ENCODE peak calls at places on chromosomes 3 and 15, in seven cellular contexts. Q is astrocyte of the spinal cord, P is dorsolateral prefrontal cortex, I is AG04450, K is GM20000, Y is GM12865, R is mammary epithelial cell. H is an unnamed sample.

GRCh38 chr15:48710952-48711495 is 65.5 kb upstream of the FBN1 start:
- DNase-seq in Q (no peak), P (no peak), I (no peak), K (no peak), Y (no peak), R (peak), H (no peak)

GRCh38 chr3:140500473-140500872 is 177.4 kb upstream of the TRIM42 start:
- DNase-seq in Q (no peak), P (no peak), I (no peak), K (no peak), Y (no peak), R (no peak), H (no peak)

GRCh38 chr3:167718582-167718981 is 16.1 kb downstream of the PDCD10 start:
- DNase-seq in Q (no peak), P (no peak), I (no peak), K (no peak), Y (no peak), R (no peak), H (no peak)

GRCh38 chr15:84817461-84818081 is 415 bp downstream of the ALPK3 start:
- DNase-seq in Q (no peak), P (no peak), I (no peak), K (no peak), Y (no peak), R (no peak), H (no peak)

GRCh38 chr3:185788292-185788691 is 36.5 kb downstream of the IGF2BP2 start:
- DNase-seq in Q (no peak), P (no peak), I (no peak), K (no peak), Y (no peak), R (no peak), H (no peak)

GRCh38 chr15:62403164-62403809 is 238.2 kb upstream of the C2CD4B start:
- DNase-seq in Q (peak), P (no peak), I (no peak), K (no peak), Y (no peak), R (peak), H (no peak)

GRCh38 chr3:134535186-134535974 is 49.5 kb downstream of the CEP63 start:
- DNase-seq in Q (no peak), P (no peak), I (no peak), K (no peak), Y (no peak), R (no peak), H (no peak)

GRCh38 chr3:147574622-147575021 is 165.5 kb downstream of the ZIC1 start:
- DNase-seq in Q (no peak), P (no peak), I (no peak), K (no peak), Y (no peak), R (no peak), H (no peak)

GRCh38 chr3:80017369-80017768 is 249.6 kb upstream of the ROBO1 start:
- DNase-seq in Q (peak), P (no peak), I (no peak), K (no peak), Y (no peak), R (no peak), H (no peak)

GRCh38 chr15:27843146-27843545 is 256.0 kb downstream of the OCA2 start:
- DNase-seq in Q (no peak), P (no peak), I (no peak), K (no peak), Y (no peak), R (no peak), H (no peak)

GRCh38 chr15:56460947-56461346 is 4.0 kb downstream of the MNS1 start:
- DNase-seq in Q (no peak), P (no peak), I (no peak), K (no peak), Y (no peak), R (no peak), H (no peak)

GRCh38 chr3:94258851-94259250 is 196.0 kb downstream of the NSUN3 start:
- DNase-seq in Q (no peak), P (no peak), I (no peak), K (no peak), Y (no peak), R (peak), H (no peak)

GRCh38 chr15:31325432-31325975 is 1.1 kb upstream of the KLF13 start:
- DNase-seq in Q (no peak), P (peak), I (no peak), K (peak), Y (peak), R (no peak), H (peak)

GRCh38 chr3:82568776-82569338 is 807.4 kb upstream of the GBE1 start:
- DNase-seq in Q (no peak), P (no peak), I (no peak), K (no peak), Y (no peak), R (no peak), H (no peak)

GRCh38 chr3:133983576-133984560 is 45.9 kb downstream of the SLCO2A1 start:
- DNase-seq in Q (no peak), P (no peak), I (no peak), K (no peak), Y (no peak), R (no peak), H (no peak)

GRCh38 chr15:66951976-66952375 is 113.4 kb upstream of the SMAD3 start:
- DNase-seq in Q (peak), P (no peak), I (no peak), K (no peak), Y (no peak), R (no peak), H (no peak)

GRCh38 chr3:50509715-50510114 is 6.3 kb upstream of the CACNA2D2 start:
- DNase-seq in Q (no peak), P (no peak), I (no peak), K (no peak), Y (no peak), R (no peak), H (no peak)

GRCh38 chr15:101613130-101614000 is 38.8 kb downstream of the TM2D3 start:
- DNase-seq in Q (peak), P (peak), I (no peak), K (no peak), Y (no peak), R (peak), H (no peak)

GRCh38 chr3:127655641-127656040 is 17.1 kb upstream of the ABTB1 start:
- DNase-seq in Q (peak), P (no peak), I (no peak), K (no peak), Y (no peak), R (no peak), H (no peak)

DNA sequence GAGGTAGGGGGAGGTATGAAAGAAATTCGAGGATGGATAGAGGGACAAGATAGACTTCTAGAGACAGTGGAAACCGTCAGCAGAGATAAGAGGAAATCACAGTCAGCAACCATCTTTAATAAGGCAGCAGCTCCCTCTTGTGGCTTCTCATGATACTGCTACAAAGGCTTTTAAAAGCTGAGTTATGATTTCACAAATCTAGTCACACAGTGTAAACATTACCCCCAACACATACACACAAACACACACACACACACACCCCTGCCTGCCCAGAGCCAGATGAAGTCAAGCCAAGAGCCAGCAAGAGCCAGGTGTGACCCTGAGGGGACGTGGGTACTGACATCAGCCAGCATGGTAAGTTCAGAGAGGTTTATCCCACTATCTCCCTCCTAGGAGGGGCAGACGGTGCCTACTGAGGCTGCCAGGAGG is 18.9 kb upstream of the TGM5 start:
- DNase-seq in Q (peak), P (peak), I (peak), K (peak), Y (peak), R (peak), H (no peak)
- TF ChIP-seq CTCF in Q (peak), P (peak), I (peak), K (peak), Y (peak), R (peak), H (peak)

GRCh38 chr3:58564054-58564453 is 13.1 kb downstream of the FAM107A start:
- DNase-seq in Q (no peak), P (no peak), I (no peak), K (no peak), Y (no peak), R (no peak), H (no peak)

GRCh38 chr3:58563386-58564035 is 13.7 kb downstream of the FAM107A start:
- DNase-seq in Q (no peak), P (no peak), I (no peak), K (no peak), Y (no peak), R (peak), H (no peak)

GRCh38 chr3:58562498-58562897 is 14.7 kb downstream of the FAM107A start:
- DNase-seq in Q (no peak), P (no peak), I (no peak), K (no peak), Y (no peak), R (no peak), H (no peak)

GRCh38 chr3:58559586-58559985 is 17.6 kb downstream of the FAM107A start:
- DNase-seq in Q (no peak), P (no peak), I (no peak), K (no peak), Y (no peak), R (no peak), H (no peak)

DNA sequence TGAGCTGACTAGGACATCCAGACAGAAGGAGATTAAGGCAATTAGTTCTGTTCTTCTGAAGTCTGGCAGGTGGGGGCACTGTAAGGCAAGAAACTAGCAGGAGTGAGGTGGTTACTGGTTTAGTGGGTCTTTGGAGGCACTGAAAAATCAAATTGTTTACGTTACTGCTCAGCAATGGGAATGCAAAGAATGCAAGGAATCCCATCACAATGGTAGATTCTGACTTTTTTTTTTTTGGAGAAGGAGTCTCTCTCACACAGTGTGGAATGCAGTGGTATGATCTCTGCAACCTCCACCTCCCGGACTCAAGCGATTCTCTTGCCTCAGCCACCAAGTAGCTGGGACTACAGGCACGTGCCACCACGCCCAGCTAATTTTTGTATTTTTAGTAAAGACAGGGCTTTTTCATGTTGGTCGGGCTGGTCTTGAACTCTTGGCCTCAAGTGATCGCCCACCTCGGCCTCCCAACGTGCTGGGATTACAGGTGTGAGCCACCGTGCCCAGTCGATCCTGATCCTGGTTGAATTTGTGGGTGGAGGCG is 16.4 kb downstream of the FAM107A start:
- DNase-seq in Q (peak), P (no peak), I (peak), K (no peak), Y (no peak), R (peak), H (no peak)
- TF ChIP-seq CTCF in Q (peak), P (no peak), I (peak), K (no peak), Y (no peak), R (peak), H (no peak)

GRCh38 chr15:60611592-60612346 is 132.8 kb upstream of the ICE2 start:
- DNase-seq in Q (no peak), P (no peak), I (no peak), K (no peak), Y (no peak), R (no peak), H (no peak)

GRCh38 chr15:60614028-60614427 is 135.1 kb upstream of the ICE2 start:
- DNase-seq in Q (no peak), P (no peak), I (no peak), K (no peak), Y (no peak), R (no peak), H (no peak)

GRCh38 chr15:60614862-60615771 is 136.2 kb upstream of the ICE2 start:
- DNase-seq in Q (no peak), P (no peak), I (no peak), K (no peak), Y (no peak), R (no peak), H (no peak)

GRCh38 chr15:60616147-60616546 is 137.2 kb upstream of the ICE2 start:
- DNase-seq in Q (no peak), P (no peak), I (no peak), K (no peak), Y (no peak), R (no peak), H (no peak)

DNA sequence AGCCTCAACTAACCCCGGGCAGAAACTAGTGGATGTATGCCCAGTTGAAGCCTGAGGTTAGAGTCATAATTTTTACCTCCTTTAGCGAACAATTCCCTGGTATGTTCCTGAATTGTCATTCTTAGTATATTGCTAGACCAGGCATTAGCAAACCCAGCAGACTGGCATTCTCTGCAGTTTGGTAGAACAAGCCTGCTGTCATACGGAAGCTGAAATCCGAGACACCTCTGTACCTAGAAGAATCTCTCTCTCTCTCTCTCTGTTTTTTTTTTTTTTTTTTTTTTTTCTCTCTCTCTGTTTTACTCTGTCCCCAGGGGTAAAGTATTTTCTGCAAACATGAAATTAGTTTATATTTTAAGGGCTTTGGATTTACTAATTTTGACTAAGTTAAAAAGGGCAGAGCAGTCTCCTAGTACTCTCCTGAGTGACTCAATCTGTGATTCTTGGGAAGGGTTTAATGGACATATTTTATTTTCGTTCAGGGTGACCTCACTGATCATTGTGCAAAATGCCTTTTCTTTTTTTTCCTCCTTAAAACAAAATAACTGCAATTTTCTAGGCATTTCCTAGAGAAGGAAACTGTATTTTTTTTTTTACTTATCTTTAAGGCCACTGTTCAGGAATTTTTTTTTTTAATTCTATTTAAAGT is 133.6 kb upstream of the ICE2 start:
- DNase-seq in Q (no peak), P (no peak), I (no peak), K (no peak), Y (no peak), R (peak), H (no peak)
- TF ChIP-seq CTCF in Q (no peak), P (no peak), I (no peak), K (no peak), Y (no peak), R (no peak), H (no peak)

DNA sequence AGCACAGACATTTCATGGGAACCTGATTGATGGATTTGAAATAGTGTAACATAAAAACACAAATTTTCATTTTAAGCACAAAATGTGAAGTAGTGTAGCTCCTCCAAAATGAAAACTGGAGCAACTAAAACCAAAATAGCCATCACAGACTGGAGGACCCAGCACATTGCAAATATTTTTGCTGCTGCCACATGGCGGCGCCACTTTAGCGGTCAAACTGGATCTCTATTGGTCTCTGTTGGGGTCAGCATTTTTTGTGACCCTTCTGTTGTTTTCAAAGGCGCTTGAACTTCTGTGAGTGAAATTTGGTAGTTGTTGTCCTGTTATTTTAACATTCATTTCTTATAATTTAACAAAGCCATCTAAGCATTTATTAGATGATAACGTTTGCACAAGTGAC is 259.9 kb downstream of the IL20RB start:
- DNase-seq in Q (no peak), P (no peak), I (no peak), K (no peak), Y (peak), R (no peak), H (no peak)
- TF ChIP-seq CTCF in Q (peak), P (peak), I (peak), K (peak), Y (peak), R (peak), H (no peak)

GRCh38 chr15:54273928-54274327 is 295.7 kb downstream of the UNC13C start:
- DNase-seq in Q (no peak), P (no peak), I (no peak), K (no peak), Y (no peak), R (no peak), H (no peak)
- TF ChIP-seq CTCF in Q (no peak), P (no peak), I (peak), K (no peak), Y (no peak), R (no peak), H (no peak)

GRCh38 chr3:9862391-9863235 is 17.4 kb downstream of the CIDEC start:
- DNase-seq in Q (peak), P (no peak), I (no peak), K (peak), Y (no peak), R (no peak), H (peak)
- TF ChIP-seq CTCF in Q (peak), P (no peak), I (peak), K (no peak), Y (no peak), R (no peak), H (peak)

GRCh38 chr15:38562278-38562677 is 2.3 kb downstream of the RASGRP1 start:
- DNase-seq in Q (no peak), P (no peak), I (no peak), K (no peak), Y (peak), R (no peak), H (no peak)

GRCh38 chr15:38563723-38564519 is 693 bp downstream of the RASGRP1 start:
- DNase-seq in Q (peak), P (peak), I (no peak), K (peak), Y (peak), R (peak), H (peak)

GRCh38 chr15:38560456-38560926 is 4.1 kb downstream of the RASGRP1 start:
- DNase-seq in Q (no peak), P (no peak), I (no peak), K (peak), Y (peak), R (no peak), H (no peak)

GRCh38 chr15:38565287-38565670 is 665 bp upstream of the RASGRP1 start:
- DNase-seq in Q (no peak), P (no peak), I (no peak), K (no peak), Y (no peak), R (no peak), H (no peak)

GRCh38 chr15:38564557-38565286 is at the start of gene RASGRP1:
- DNase-seq in Q (peak), P (peak), I (no peak), K (peak), Y (peak), R (peak), H (peak)
- TF ChIP-seq CTCF in Q (peak), P (no peak), I (peak), K (peak), Y (peak), R (no peak), H (peak)

GRCh38 chr15:68730491-68731317 is 90.0 kb downstream of the ANP32A start:
- DNase-seq in Q (peak), P (peak), I (no peak), K (no peak), Y (peak), R (peak), H (no peak)
- TF ChIP-seq CTCF in Q (peak), P (peak), I (peak), K (peak), Y (peak), R (peak), H (peak)

DNA sequence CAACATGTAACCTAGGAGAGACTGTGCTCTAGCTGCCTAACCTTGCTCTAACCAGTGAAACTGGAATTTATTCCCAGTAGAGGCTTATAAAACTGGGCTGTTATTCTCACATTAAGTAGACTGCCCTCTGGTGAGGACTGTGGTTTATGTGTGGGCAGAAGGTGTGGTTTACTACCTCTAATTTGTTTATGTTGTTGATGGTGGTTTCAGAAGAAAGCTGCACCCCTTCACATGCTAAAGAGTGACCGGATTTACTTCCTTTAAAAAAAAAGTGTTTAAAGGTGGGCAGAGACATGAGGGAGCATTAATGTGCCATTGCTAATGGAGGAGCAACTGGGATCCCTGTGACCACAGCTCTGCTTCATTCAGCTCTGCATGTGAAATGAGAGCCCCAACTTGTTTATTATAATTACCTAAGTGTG is 273.2 kb downstream of the MECOM start:
- DNase-seq in Q (no peak), P (no peak), I (no peak), K (no peak), Y (peak), R (peak), H (no peak)
- TF ChIP-seq CTCF in Q (peak), P (no peak), I (peak), K (no peak), Y (no peak), R (peak), H (no peak)

GRCh38 chr15:65791335-65792129 is 561 bp downstream of the DENND4A start:
- DNase-seq in Q (peak), P (peak), I (no peak), K (peak), Y (peak), R (no peak), H (peak)
- TF ChIP-seq CTCF in Q (no peak), P (no peak), I (no peak), K (no peak), Y (no peak), R (no peak), H (no peak)

H was measured in lower lobe of right lung.